ENCODE peak calls at places on chromosome 17, in four cellular contexts. T is AG09309, C is brain microvascular endothelial cell, H is body of pancreas. D is an unnamed sample.

GRCh38 chr17:80263253-80264047 is 2.8 kb downstream of the RNF213 start:
- DNase-seq in T (peak), C (peak), H (peak), D (peak)

GRCh38 chr17:36741019-36741902 is 139.9 kb downstream of the MRM1 start:
- DNase-seq in T (no peak), H (no peak), C (no peak), D (no peak)

GRCh38 chr17:37614391-37614790 is 5.2 kb upstream of the SYNRG start:
- DNase-seq in H (no peak), C (peak), T (peak), D (peak)

GRCh38 chr17:47275245-47275984 is 21.8 kb downstream of the ITGB3 start:
- DNase-seq in T (peak), C (peak), H (peak), D (peak)

GRCh38 chr17:3667366-3668278 is 756 bp downstream of the TAX1BP3 start:
- DNase-seq in H (peak), T (peak), C (peak), D (peak)

GRCh38 chr17:8492121-8492520 is 56.4 kb downstream of the NDEL1 start:
- DNase-seq in C (no peak), H (no peak), T (no peak), D (no peak)

GRCh38 chr17:50071692-50072091 is 15.8 kb downstream of the ITGA3 start:
- DNase-seq in H (no peak), T (no peak), C (no peak), D (no peak)

GRCh38 chr17:67520282-67520906 is 143.3 kb downstream of the PITPNC1 start:
- DNase-seq in H (no peak), C (no peak), T (peak), D (peak)

GRCh38 chr17:43367588-43368242 is 31.1 kb upstream of the ARL4D start:
- DNase-seq in T (peak), H (no peak), C (peak), D (peak)

GRCh38 chr17:14332331-14332730 is 31.4 kb downstream of the HS3ST3B1 start:
- DNase-seq in T (no peak), H (no peak), C (no peak), D (no peak)

GRCh38 chr17:14329900-14330491 is 29.1 kb downstream of the HS3ST3B1 start:
- DNase-seq in C (no peak), T (no peak), H (no peak), D (no peak)

GRCh38 chr17:14330492-14330920 is 29.6 kb downstream of the HS3ST3B1 start:
- DNase-seq in C (no peak), H (no peak), T (no peak), D (no peak)

GRCh38 chr17:14331982-14332298 is 31.1 kb downstream of the HS3ST3B1 start:
- DNase-seq in H (no peak), T (no peak), C (no peak), D (no peak)

GRCh38 chr17:14331200-14331981 is 30.5 kb downstream of the HS3ST3B1 start:
- DNase-seq in C (no peak), T (no peak), H (no peak), D (no peak)
- H3K4me3 ChIP-seq in C (no peak), T (no peak), H (no peak), D (no peak)

DNA sequence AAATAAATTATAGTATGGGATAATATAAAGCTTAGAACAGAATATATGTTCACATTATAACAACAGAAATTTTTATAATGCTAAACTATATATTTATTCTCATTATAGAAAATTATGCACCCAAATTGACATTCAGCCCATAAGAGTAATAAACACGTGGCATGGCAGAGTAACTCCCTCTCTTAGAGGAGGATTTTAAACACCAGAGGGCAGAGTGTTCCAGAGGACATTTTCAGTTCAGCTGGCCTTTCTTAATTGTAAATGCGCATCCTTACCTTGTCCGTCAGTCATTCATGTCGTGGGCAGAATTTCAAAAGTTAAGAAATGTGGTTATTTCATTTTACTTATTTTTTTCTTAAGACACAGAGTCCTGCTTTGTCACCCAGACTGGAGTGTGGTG is 147.1 kb downstream of the TANC2 start:
- DNase-seq in T (no peak), H (no peak), C (no peak), D (no peak)
- TF ChIP-seq CTCF in T (no peak), H (no peak), C (peak), D (no peak)

GRCh38 chr17:82668631-82669099 is 20.4 kb upstream of the WDR45B start:
- DNase-seq in H (peak), T (no peak), C (peak), D (peak)
- H3K4me3 ChIP-seq in H (no peak), T (no peak), C (no peak), D (no peak)

DNA sequence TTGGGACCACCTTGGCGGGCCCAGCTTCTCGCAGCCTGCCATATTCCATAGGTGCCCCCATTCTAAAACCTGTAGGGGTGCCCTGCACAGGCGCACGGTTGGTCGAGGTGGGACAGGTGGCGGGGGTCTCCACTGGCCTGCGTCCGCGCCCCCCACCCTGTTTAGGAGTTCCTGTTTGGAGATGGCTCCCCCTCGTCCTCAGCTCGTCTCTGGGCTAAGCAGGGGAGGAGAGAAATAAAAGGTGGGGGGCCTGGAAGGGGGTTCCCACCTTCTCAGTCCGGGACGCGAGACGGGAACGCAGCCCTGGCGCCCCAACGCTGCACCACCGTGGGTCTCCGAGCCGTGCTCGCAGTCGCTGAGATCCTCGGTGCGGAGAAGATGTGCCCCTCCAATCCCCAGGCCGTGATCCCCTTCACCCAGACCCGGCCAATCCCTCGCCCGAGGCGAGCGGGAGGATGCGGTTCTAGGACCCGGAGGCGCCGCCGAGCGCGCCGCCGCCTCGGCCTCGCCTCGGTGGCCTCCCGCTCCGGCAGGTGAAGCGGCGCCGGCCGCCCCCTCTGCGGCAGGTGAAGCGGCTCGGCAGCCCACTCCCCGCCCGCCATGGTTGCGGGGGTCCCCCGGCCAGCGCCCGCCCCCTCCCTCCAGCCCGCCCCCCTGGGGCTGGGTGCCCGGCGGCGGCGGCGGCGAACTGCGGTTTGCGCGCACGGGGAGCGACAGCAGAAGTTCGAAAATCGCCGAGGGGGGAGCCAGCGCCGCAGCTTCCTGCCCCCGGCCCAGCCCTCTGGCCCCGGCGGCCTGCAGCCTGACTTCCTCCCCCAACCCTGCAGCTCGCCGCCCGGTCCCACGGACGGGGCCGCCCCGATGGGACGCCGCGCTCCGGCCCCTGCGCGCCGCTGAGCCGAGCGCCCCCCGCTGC is at the start of gene FMNL1:
- DNase-seq in T (no peak), H (no peak), C (no peak), D (no peak)
- TF ChIP-seq CTCF in T (no peak), H (no peak), C (no peak), D (no peak)

DNA sequence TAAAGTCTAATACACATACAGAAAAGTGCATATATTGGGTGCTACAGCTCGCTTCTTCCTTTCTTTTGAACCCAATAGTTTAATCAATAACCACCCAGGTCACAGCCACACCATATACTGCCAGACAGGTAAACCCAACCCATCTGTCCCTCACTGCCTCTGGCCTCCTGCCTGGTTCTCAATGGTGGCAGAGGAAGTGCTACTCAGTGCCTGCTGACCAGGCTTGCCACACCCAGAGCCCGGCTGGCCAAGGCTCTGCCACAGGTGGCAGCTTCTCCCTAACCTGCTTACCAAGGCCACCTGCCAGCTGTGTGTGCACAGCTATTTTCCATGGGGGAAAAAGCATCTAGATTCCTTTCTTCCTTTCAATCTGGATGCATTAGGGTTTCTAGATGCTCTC is 584 bp downstream of the PMP22 start:
- DNase-seq in T (no peak), C (no peak), H (peak), D (no peak)
- H3K4me3 ChIP-seq in T (no peak), C (no peak), H (no peak), D (peak)

GRCh38 chr17:75918112-75918445 is 13.4 kb upstream of the MRPL38 start:
- DNase-seq in C (no peak), T (no peak), H (no peak), D (no peak)

GRCh38 chr17:75917443-75918111 is 12.9 kb upstream of the MRPL38 start:
- DNase-seq in T (no peak), C (no peak), H (no peak), D (no peak)

GRCh38 chr17:75915268-75915667 is 10.6 kb upstream of the MRPL38 start:
- DNase-seq in H (no peak), C (no peak), T (no peak), D (no peak)

GRCh38 chr17:75913537-75914210 is 9.0 kb upstream of the MRPL38 start:
- DNase-seq in H (no peak), T (no peak), C (no peak), D (no peak)

GRCh38 chr17:75914643-75915265 is 10.1 kb upstream of the MRPL38 start:
- DNase-seq in C (no peak), T (no peak), H (no peak), D (no peak)
- TF ChIP-seq CTCF in C (no peak), T (no peak), H (no peak), D (no peak)

D was measured in foreskin fibroblast.